ENCODE peak calls at places on chromosomes 7 and 10, in four cellular contexts. F is GDM1; A is fibroblast of the conjunctiva; W is activated naive CD8-positive, alpha-beta T cell treated with anti-CD3 and anti-CD28 coated beads, Interleukin-2, amount 50 U/mL, for 24 hours. M is an unnamed sample.

GRCh38 chr10:117662126-117662525 is 119.6 kb downstream of the EMX2 start:
- DNase-seq in F (no peak), W (no peak), A (no peak), M (no peak)

GRCh38 chr7:95916573-95917371 is 144.4 kb downstream of the DYNC1I1 start:
- DNase-seq in A (peak), W (peak), F (peak), M (peak)

GRCh38 chr10:44439436-44439835 is 54.5 kb upstream of the CXCL12 start:
- DNase-seq in F (no peak), W (no peak), A (no peak), M (no peak)

GRCh38 chr10:86062647-86063145 is 303.9 kb downstream of the GRID1 start:
- DNase-seq in A (no peak), W (no peak), F (no peak), M (no peak)

GRCh38 chr10:35564276-35564982 is 40.7 kb upstream of the GJD4 start:
- DNase-seq in F (peak), A (no peak), W (no peak), M (no peak)

GRCh38 chr7:151404216-151405011 is 5.4 kb downstream of the WDR86 start:
- DNase-seq in F (no peak), A (no peak), W (no peak), M (no peak)

GRCh38 chr7:14837216-14837615 is 65.3 kb downstream of the DGKB start:
- DNase-seq in F (no peak), A (no peak), W (no peak), M (no peak)

GRCh38 chr10:109851595-109851994 is 71.7 kb downstream of the XPNPEP1 start:
- DNase-seq in A (no peak), W (no peak), F (no peak), M (no peak)

GRCh38 chr10:31146496-31147219 is 115.0 kb upstream of the ZNF438 start:
- DNase-seq in W (no peak), A (no peak), F (peak), M (no peak)

GRCh38 chr7:75937958-75938786 is 23.2 kb downstream of the POR start:
- DNase-seq in W (no peak), A (peak), F (no peak), M (peak)

GRCh38 chr7:92790987-92791386 is 45.4 kb downstream of the CDK6 start:
- DNase-seq in F (no peak), A (no peak), W (no peak), M (peak)

GRCh38 chr10:3452683-3453388 is 280.3 kb upstream of the PITRM1 start:
- DNase-seq in A (peak), W (no peak), F (no peak), M (peak)

GRCh38 chr7:34675749-34676374 is 17.8 kb downstream of the NPSR1 start:
- DNase-seq in A (no peak), W (peak), F (no peak), M (no peak)

GRCh38 chr10:3277566-3277965 is 105.0 kb upstream of the PITRM1 start:
- DNase-seq in F (no peak), W (no peak), A (no peak), M (no peak)

GRCh38 chr7:75739796-75740672 is 1.3 kb upstream of the HIP1 start:
- DNase-seq in W (no peak), F (no peak), A (no peak), M (no peak)

GRCh38 chr10:92342801-92343200 is 51.8 kb downstream of the MARCHF5 start:
- DNase-seq in W (no peak), A (no peak), F (no peak), M (no peak)

GRCh38 chr10:77424257-77424656 is 213.4 kb downstream of the KCNMA1 start:
- DNase-seq in A (no peak), F (no peak), W (no peak), M (no peak)